ENCODE peak calls at places on chromosomes 7 and 10, in ten cellular contexts. T is endothelial cell of umbilical vein, U is PC-3, I is AG09309, D is transverse colon, L is HCT116, Z is AG10803, C is adrenal gland, G is HepG2, R is psoas muscle. E is an unnamed sample.

GRCh38 chr7:7765422-7765821 is 47.0 kb upstream of the RPA3 start:
- DNase-seq in T (no peak), U (peak), I (no peak), D (no peak), L (no peak), Z (no peak), C (no peak), G (no peak), R (no peak), E (peak)

GRCh38 chr10:71773221-71773971 is at the start of gene VSIR:
- DNase-seq in T (peak), U (peak), I (peak), D (peak), L (peak), Z (peak), C (peak), G (peak), R (peak), E (peak)

GRCh38 chr10:11429439-11430052 is 181.9 kb downstream of the USP6NL start:
- DNase-seq in T (no peak), U (no peak), I (no peak), D (no peak), L (no peak), Z (no peak), C (no peak), G (no peak), R (no peak), E (no peak)

GRCh38 chr7:25852249-25852994 is 299.6 kb upstream of the NFE2L3 start:
- DNase-seq in T (no peak), U (no peak), I (no peak), D (peak), L (no peak), Z (no peak), C (no peak), G (no peak), R (peak), E (no peak)

GRCh38 chr10:132642732-132643008 is 105.1 kb downstream of the INPP5A start:
- DNase-seq in T (no peak), U (no peak), I (no peak), D (no peak), L (no peak), Z (no peak), C (no peak), G (no peak), R (no peak), E (no peak)

GRCh38 chr10:22391605-22392004 is 46.3 kb downstream of the SPAG6 start:
- DNase-seq in T (no peak), U (no peak), I (no peak), D (no peak), L (no peak), Z (no peak), C (no peak), G (no peak), R (no peak), E (no peak)

GRCh38 chr10:100774223-100774622 is 28.8 kb downstream of the PAX2 start:
- DNase-seq in T (no peak), U (no peak), I (no peak), D (no peak), L (no peak), Z (no peak), C (no peak), G (no peak), R (no peak), E (no peak)

GRCh38 chr10:123287594-123288247 is 133.5 kb downstream of the BUB3 start:
- DNase-seq in T (no peak), U (peak), I (no peak), D (no peak), L (peak), Z (no peak), C (no peak), G (no peak), R (no peak), E (peak)

GRCh38 chr7:43700059-43700501 is 29.2 kb downstream of the COA1 start:
- DNase-seq in T (peak), U (peak), I (no peak), D (no peak), L (peak), Z (peak), C (no peak), G (peak), R (no peak), E (peak)

GRCh38 chr10:16470747-16471146 is 33.9 kb downstream of the PTER start:
- DNase-seq in T (peak), U (no peak), I (no peak), D (no peak), L (no peak), Z (no peak), C (peak), G (no peak), R (no peak), E (no peak)

GRCh38 chr10:71980181-71981023 is 16.2 kb downstream of the CHST3 start:
- DNase-seq in T (peak), U (no peak), I (no peak), D (no peak), L (no peak), Z (no peak), C (peak), G (no peak), R (no peak), E (no peak)

GRCh38 chr7:77696643-77697534 is 630 bp downstream of the RSBN1L start:
- DNase-seq in T (peak), U (peak), I (no peak), D (peak), L (no peak), Z (peak), C (peak), G (peak), R (peak), E (peak)

GRCh38 chr7:7183061-7183832 is 903 bp downstream of the C1GALT1 start:
- DNase-seq in T (peak), U (peak), I (no peak), D (peak), L (no peak), Z (peak), C (peak), G (no peak), R (no peak), E (peak)

GRCh38 chr7:111561659-111561908 is 708 bp downstream of the IMMP2L start:
- DNase-seq in T (no peak), U (no peak), I (no peak), D (no peak), L (no peak), Z (no peak), C (peak), G (no peak), R (no peak), E (no peak)

GRCh38 chr10:97765201-97765600 is 6.6 kb downstream of the SFRP5 start:
- DNase-seq in T (no peak), U (no peak), I (no peak), D (peak), L (no peak), Z (no peak), C (no peak), G (no peak), R (no peak), E (no peak)

GRCh38 chr10:59807629-59808620 is 54.7 kb upstream of the MRLN start:
- DNase-seq in T (no peak), U (no peak), I (no peak), D (no peak), L (no peak), Z (no peak), C (peak), G (no peak), R (peak), E (no peak)

GRCh38 chr7:98086231-98086855 is 20.3 kb upstream of the LMTK2 start:
- DNase-seq in T (no peak), U (peak), I (no peak), D (peak), L (no peak), Z (no peak), C (peak), G (no peak), R (no peak), E (peak)

GRCh38 chr7:120915314-120915713 is 35.3 kb upstream of the ING3 start:
- DNase-seq in T (no peak), U (peak), I (no peak), D (no peak), L (no peak), Z (no peak), C (no peak), G (no peak), R (no peak), E (no peak)

GRCh38 chr10:10364916-10365315 is 652.8 kb upstream of the CELF2 start:
- DNase-seq in T (no peak), U (no peak), I (no peak), D (no peak), L (no peak), Z (no peak), C (no peak), G (no peak), R (no peak), E (no peak)

GRCh38 chr10:85222300-85222699 is 893.9 kb downstream of the CCSER2 start:
- DNase-seq in T (no peak), U (no peak), I (no peak), D (no peak), L (no peak), Z (no peak), C (no peak), G (no peak), R (no peak), E (no peak)

GRCh38 chr10:14016942-14017341 is 313.8 kb downstream of the FRMD4A start:
- DNase-seq in T (no peak), U (no peak), I (no peak), D (no peak), L (no peak), Z (peak), C (no peak), G (no peak), R (no peak), E (no peak)

GRCh38 chr10:76089626-76090185 is 658.3 kb downstream of the LRMDA start:
- DNase-seq in T (no peak), U (no peak), I (no peak), D (no peak), L (no peak), Z (no peak), C (no peak), G (no peak), R (no peak), E (no peak)

GRCh38 chr7:51732066-51732465 is 415.5 kb upstream of the COBL start:
- DNase-seq in T (no peak), U (no peak), I (no peak), D (no peak), L (no peak), Z (no peak), C (no peak), G (no peak), R (no peak), E (no peak)

GRCh38 chr7:22663319-22663718 is 63.7 kb upstream of the IL6 start:
- DNase-seq in T (peak), U (peak), I (peak), D (no peak), L (no peak), Z (peak), C (no peak), G (no peak), R (no peak), E (no peak)

GRCh38 chr7:134186801-134187200 is 59.7 kb downstream of the LRGUK start:
- DNase-seq in T (no peak), U (no peak), I (no peak), D (no peak), L (no peak), Z (no peak), C (no peak), G (no peak), R (no peak), E (no peak)

GRCh38 chr10:77899080-77899477 is 27.5 kb downstream of the DLG5 start:
- DNase-seq in T (no peak), U (peak), I (peak), D (peak), L (peak), Z (peak), C (peak), G (no peak), R (no peak), E (peak)

GRCh38 chr10:33460461-33461294 is 126.2 kb upstream of the NRP1 start:
- DNase-seq in T (no peak), U (peak), I (no peak), D (no peak), L (no peak), Z (peak), C (peak), G (no peak), R (peak), E (no peak)

GRCh38 chr10:120400601-120401000 is 56.4 kb upstream of the PLPP4 start:
- DNase-seq in T (no peak), U (no peak), I (no peak), D (no peak), L (no peak), Z (peak), C (no peak), G (no peak), R (no peak), E (no peak)

GRCh38 chr7:44258865-44259546 is 58.2 kb downstream of the YKT6 start:
- DNase-seq in T (no peak), U (no peak), I (no peak), D (no peak), L (no peak), Z (no peak), C (no peak), G (no peak), R (no peak), E (no peak)

GRCh38 chr7:127035203-127035849 is 217.4 kb downstream of the GRM8 start:
- DNase-seq in T (no peak), U (no peak), I (no peak), D (peak), L (no peak), Z (no peak), C (no peak), G (no peak), R (no peak), E (no peak)

GRCh38 chr10:80284522-80284921 is 4.9 kb downstream of the MAT1A start:
- DNase-seq in T (no peak), U (no peak), I (no peak), D (no peak), L (no peak), Z (no peak), C (no peak), G (no peak), R (no peak), E (no peak)

GRCh38 chr7:127474457-127474856 is 81.9 kb upstream of the ZNF800 start:
- DNase-seq in T (no peak), U (peak), I (no peak), D (no peak), L (no peak), Z (no peak), C (no peak), G (no peak), R (no peak), E (no peak)

GRCh38 chr10:89565180-89565579 is 29.8 kb upstream of the SLC16A12 start:
- DNase-seq in T (no peak), U (no peak), I (no peak), D (no peak), L (no peak), Z (no peak), C (no peak), G (no peak), R (no peak), E (no peak)

GRCh38 chr10:47165711-47166404 is 134.1 kb upstream of the GDF10 start:
- DNase-seq in T (peak), U (no peak), I (no peak), D (peak), L (no peak), Z (peak), C (peak), G (no peak), R (peak), E (no peak)

GRCh38 chr7:72098812-72099211 is 313.3 kb downstream of the CALN1 start:
- DNase-seq in T (no peak), U (no peak), I (peak), D (no peak), L (no peak), Z (peak), C (no peak), G (no peak), R (no peak), E (no peak)

GRCh38 chr10:71371750-71372166 is 25.0 kb upstream of the CDH23 start:
- DNase-seq in T (no peak), U (no peak), I (no peak), D (no peak), L (no peak), Z (no peak), C (no peak), G (no peak), R (no peak), E (no peak)

GRCh38 chr7:30920584-30921539 is 9.2 kb downstream of the AQP1 start:
- DNase-seq in T (peak), U (peak), I (no peak), D (peak), L (no peak), Z (peak), C (peak), G (no peak), R (no peak), E (no peak)

DNA sequence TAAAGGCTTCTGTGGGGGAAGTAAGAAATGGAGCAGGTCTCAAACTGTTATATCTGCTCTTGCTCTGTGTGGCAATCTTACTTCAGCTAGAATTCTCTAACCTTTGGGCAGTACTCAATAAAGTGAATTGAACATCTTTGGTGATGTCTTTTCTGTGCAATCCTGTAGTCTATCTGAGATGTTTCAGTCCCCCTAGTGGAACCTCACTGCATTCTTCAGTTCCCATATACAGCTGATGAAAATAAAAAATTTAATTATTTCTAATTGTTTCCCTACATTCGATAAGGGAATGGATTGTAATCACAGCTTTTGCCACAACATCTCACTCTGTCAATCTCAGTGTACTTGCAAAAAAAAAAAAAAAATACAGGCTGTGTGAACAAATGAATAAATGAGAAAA is 522.6 kb downstream of the DNAJB9 start:
- DNase-seq in T (no peak), U (no peak), I (no peak), D (no peak), L (peak), Z (no peak), C (no peak), G (no peak), R (no peak), E (no peak)
- TF ChIP-seq CTCF in T (no peak), U (peak), I (no peak), D (no peak), L (peak), Z (no peak), C (no peak), G (no peak), R (no peak), E (no peak)

GRCh38 chr7:140684066-140684950 is 11.6 kb downstream of the ADCK2 start:
- DNase-seq in T (no peak), U (no peak), I (no peak), D (no peak), L (no peak), Z (no peak), C (no peak), G (no peak), R (no peak), E (no peak)
- TF ChIP-seq CTCF in T (no peak), U (no peak), I (no peak), D (no peak), L (no peak), Z (no peak), C (no peak), G (no peak), R (no peak), E (no peak)

DNA sequence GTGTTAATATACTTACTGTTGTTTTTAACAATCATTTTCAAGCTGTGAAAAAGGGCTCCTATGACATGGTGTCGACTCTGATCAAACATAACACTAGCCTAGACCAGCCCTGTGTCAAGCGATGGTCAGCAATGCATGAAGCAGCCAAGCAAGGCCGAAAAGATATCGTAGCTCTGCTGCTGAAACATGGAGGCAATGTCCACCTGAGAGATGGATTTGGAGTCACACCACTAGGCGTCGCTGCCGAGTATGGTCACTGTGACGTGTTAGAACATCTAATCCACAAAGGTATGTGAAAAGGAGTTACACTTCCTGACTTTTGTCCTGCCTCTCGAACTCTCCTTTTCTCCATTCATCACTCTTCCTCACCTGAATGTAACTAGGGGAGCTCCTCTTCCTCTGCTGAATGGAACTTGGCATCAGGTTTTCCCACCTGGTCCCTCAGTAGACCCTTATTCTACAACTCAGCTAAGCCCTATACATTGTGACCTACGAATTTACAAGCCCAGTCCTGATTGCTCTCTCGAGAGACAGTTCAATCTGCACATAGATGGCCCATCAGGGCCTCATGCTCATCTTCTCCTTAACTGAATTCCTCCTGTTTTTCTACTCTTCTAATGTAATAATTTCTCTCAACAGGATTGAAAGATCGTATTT is 23.0 kb downstream of the ASB15 start:
- DNase-seq in T (no peak), U (peak), I (no peak), D (peak), L (no peak), Z (peak), C (peak), G (peak), R (no peak), E (peak)
- TF ChIP-seq CTCF in T (peak), U (peak), I (peak), D (peak), L (peak), Z (peak), C (peak), G (peak), R (peak), E (peak)

GRCh38 chr7:155371884-155372781 is 74.5 kb downstream of the INSIG1 start:
- DNase-seq in T (no peak), U (no peak), I (no peak), D (no peak), L (no peak), Z (no peak), C (no peak), G (no peak), R (no peak), E (no peak)
- TF ChIP-seq CTCF in T (peak), U (peak), I (no peak), D (peak), L (peak), Z (no peak), C (peak), G (no peak), R (peak), E (peak)

DNA sequence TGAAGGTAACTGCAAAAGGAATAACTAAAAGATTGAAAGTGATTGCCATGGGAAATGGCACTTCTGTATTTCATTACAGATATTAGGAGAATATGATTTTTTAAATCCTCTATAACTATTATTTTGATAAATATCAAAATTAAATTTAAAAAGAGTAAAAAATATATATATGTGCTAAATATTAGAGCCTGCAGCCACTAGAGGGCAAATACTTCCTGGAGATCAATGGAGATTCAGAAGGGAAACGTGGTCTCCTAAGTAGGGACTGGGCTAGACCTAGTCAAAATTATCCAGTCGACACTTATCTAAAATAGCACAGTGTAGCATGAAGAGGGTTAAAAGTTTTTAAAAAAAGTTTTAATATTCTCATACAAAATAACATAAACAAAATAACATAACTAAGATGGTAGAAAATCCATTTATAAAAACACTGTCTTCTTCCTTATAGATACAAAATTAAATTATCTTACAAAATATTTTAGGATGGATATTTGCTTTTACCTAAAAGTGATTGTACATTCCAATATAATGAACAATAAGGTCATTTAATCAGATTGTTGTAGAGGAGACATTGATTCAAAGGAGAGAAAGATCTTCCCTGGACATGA is 434.3 kb downstream of the MDFIC start:
- DNase-seq in T (peak), U (peak), I (no peak), D (no peak), L (peak), Z (no peak), C (peak), G (peak), R (no peak), E (peak)
- TF ChIP-seq CTCF in T (peak), U (peak), I (peak), D (peak), L (peak), Z (peak), C (peak), G (no peak), R (peak), E (peak)

DNA sequence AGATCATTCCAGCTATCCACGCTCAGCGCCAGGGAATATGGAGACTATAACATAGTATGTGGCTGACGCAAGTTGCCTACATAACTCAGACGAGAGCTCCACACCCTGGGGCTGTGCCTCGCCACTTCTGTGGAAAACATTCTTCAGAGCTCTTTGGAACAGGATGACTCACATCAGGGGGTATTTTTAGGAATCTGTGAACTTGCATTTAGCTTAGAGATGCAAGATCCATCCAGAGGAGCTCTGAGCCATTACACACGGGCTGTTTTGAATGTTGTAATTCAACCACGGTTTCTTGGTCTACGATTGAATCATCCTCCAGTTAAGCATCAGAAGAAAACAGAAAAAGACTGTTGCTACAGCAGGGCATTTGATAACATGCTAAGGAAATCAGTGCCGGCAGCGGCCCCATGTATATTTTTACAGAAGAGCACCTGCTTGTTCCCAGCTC is 481.4 kb upstream of the AKR1E2 start:
- DNase-seq in T (no peak), U (peak), I (peak), D (peak), L (peak), Z (peak), C (peak), G (no peak), R (peak), E (peak)
- TF ChIP-seq CTCF in T (no peak), U (no peak), I (no peak), D (no peak), L (no peak), Z (peak), C (no peak), G (no peak), R (peak), E (no peak)

GRCh38 chr10:108775911-108776475 is 1147.3 kb downstream of the XPNPEP1 start:
- DNase-seq in T (no peak), U (no peak), I (no peak), D (no peak), L (no peak), Z (peak), C (no peak), G (no peak), R (no peak), E (peak)
- TF ChIP-seq CTCF in T (no peak), U (no peak), I (no peak), D (no peak), L (no peak), Z (no peak), C (no peak), G (no peak), R (no peak), E (no peak)